ENCODE peak calls at places on chromosomes 12 and 14, in five cellular contexts. T is activated T-helper 9 cell treated with anti-CD3 and anti-CD28 coated beads, Interleukin-2, amount 50 U/mL, for 16 hours; E is GM04504; C is MG63; M is AG20443. N is an unnamed sample.

GRCh38 chr12:53343449-53343848 is 7.3 kb upstream of the SP7 start:
- DNase-seq in C (no peak), M (no peak), E (no peak), T (no peak), N (no peak)

GRCh38 chr12:47408171-47408871 is 297.5 kb downstream of the RPAP3 start:
- DNase-seq in E (no peak), M (no peak), C (no peak), T (no peak), N (peak; percentile 62)

GRCh38 chr12:85002778-85003296 is 33.2 kb downstream of the TSPAN19 start:
- DNase-seq in M (no peak), E (no peak), T (no peak), C (no peak), N (no peak)

GRCh38 chr12:81077686-81078441 is at the start of gene ACSS3:
- DNase-seq in E (no peak), C (peak; percentile 44), M (peak; percentile 61), T (no peak), N (no peak)

GRCh38 chr12:107736914-107737313 is 24.0 kb downstream of the PRDM4 start:
- DNase-seq in T (no peak), E (no peak), M (no peak), C (no peak), N (peak; percentile 83)

GRCh38 chr12:89700191-89700810 is 8.3 kb downstream of the ATP2B1 start:
- DNase-seq in M (no peak), C (no peak), E (no peak), T (no peak), N (no peak)

GRCh38 chr14:90615444-90616095 is 200.7 kb downstream of the TTC7B start:
- DNase-seq in E (no peak), M (no peak), C (no peak), T (no peak), N (no peak)

GRCh38 chr12:116087962-116088361 is 189.5 kb downstream of the MED13L start:
- DNase-seq in M (no peak), C (no peak), T (no peak), E (no peak), N (peak; percentile 57)

GRCh38 chr14:101220921-101221510 is 317.5 kb upstream of the RTL1 start:
- DNase-seq in M (no peak), E (no peak), T (no peak), C (no peak), N (no peak)

GRCh38 chr12:128813392-128813791 is 10.4 kb downstream of the SLC15A4 start:
- DNase-seq in E (peak; percentile 33), T (no peak), C (peak; percentile 80), M (peak; percentile 66), N (no peak)

GRCh38 chr12:98895086-98895651 is 250.1 kb downstream of the APAF1 start:
- DNase-seq in E (no peak), M (peak; percentile 19), C (no peak), T (no peak), N (no peak)

GRCh38 chr14:59278111-59278510 is 89.6 kb downstream of the DAAM1 start:
- DNase-seq in M (peak; percentile 72), E (peak; percentile 55), C (peak; percentile 53), T (no peak), N (no peak)

GRCh38 chr14:91021115-91021514 is 39.3 kb downstream of the RPS6KA5 start:
- DNase-seq in C (no peak), M (no peak), E (no peak), T (no peak), N (no peak)

GRCh38 chr12:95131589-95132335 is 58.3 kb upstream of the NR2C1 start:
- DNase-seq in M (peak; percentile 20), C (no peak), E (no peak), T (no peak), N (no peak)

GRCh38 chr12:82870825-82871377 is 184.2 kb downstream of the TMTC2 start:
- DNase-seq in C (no peak), T (no peak), M (no peak), E (no peak), N (no peak)

GRCh38 chr14:38248629-38249028 is 7.3 kb downstream of the CLEC14A start:
- DNase-seq in E (no peak), M (no peak), C (no peak), T (no peak), N (no peak)

GRCh38 chr14:99966912-99967311 is 98.3 kb upstream of the EVL start:
- DNase-seq in E (no peak), T (no peak), M (no peak), C (no peak), N (no peak)

GRCh38 chr12:113996026-113996425 is 29.9 kb upstream of the RBM19 start:
- DNase-seq in E (no peak), T (no peak), C (no peak), M (peak; percentile 25), N (no peak)

GRCh38 chr14:99605299-99605961 is 1.4 kb upstream of the CCDC85C start:
- DNase-seq in M (peak; percentile 85), T (peak; percentile 75), E (no peak), C (peak; percentile 58), N (peak; percentile 78)

GRCh38 chr14:101809671-101810514 is 48.4 kb downstream of the PPP2R5C start:
- DNase-seq in C (peak; percentile 82), T (peak; percentile 65), M (peak; percentile 91), E (peak; percentile 84), N (peak; percentile 96)